ENCODE peak calls at places on chromosomes 6 and 20, in four cellular contexts. X, I, S and F are unnamed samples.

GRCh38 chr20:11267131-11267761 is 593.4 kb upstream of the JAG1 start:
- DNase-seq in S (peak), X (peak), I (peak), F (peak)

GRCh38 chr6:127586372-127586771 is 9.4 kb downstream of the C6orf58 start:
- DNase-seq in S (peak), I (no peak), X (no peak), F (no peak)

GRCh38 chr6:29617782-29618557 is 15.0 kb downstream of the GABBR1 start:
- DNase-seq in X (no peak), I (no peak), S (no peak), F (no peak)

GRCh38 chr20:7792131-7792869 is 148.0 kb downstream of the HAO1 start:
- DNase-seq in S (no peak), I (no peak), X (peak), F (peak)

GRCh38 chr6:127641905-127642304 is 64.9 kb downstream of the C6orf58 start:
- DNase-seq in X (peak), S (peak), I (no peak), F (peak)

GRCh38 chr6:11785953-11786579 is 7.5 kb upstream of the ADTRP start:
- DNase-seq in I (no peak), S (no peak), X (no peak), F (no peak)

GRCh38 chr20:17505664-17506517 is 25.3 kb downstream of the BFSP1 start:
- DNase-seq in I (peak), S (no peak), X (peak), F (peak)

GRCh38 chr6:32369678-32370077 is 2.0 kb downstream of the TSBP1 start:
- DNase-seq in S (peak), I (peak), X (peak), F (peak)

GRCh38 chr6:160202411-160202810 is 56.2 kb downstream of the SLC22A2 start:
- DNase-seq in S (no peak), X (peak), I (no peak), F (peak)

GRCh38 chr6:29976253-29976587 is 33.9 kb downstream of the HLA-A start:
- DNase-seq in S (no peak), X (no peak), I (no peak), F (no peak)

GRCh38 chr6:63821442-63821841 is 185.8 kb downstream of the PHF3 start:
- DNase-seq in S (no peak), I (no peak), X (no peak), F (no peak)

GRCh38 chr6:84825461-84825860 is 61.1 kb upstream of the TBX18 start:
- DNase-seq in I (no peak), S (no peak), X (peak), F (peak)

GRCh38 chr20:10619427-10619826 is 54.4 kb downstream of the JAG1 start:
- DNase-seq in X (peak), I (no peak), S (peak), F (peak)

GRCh38 chr6:5132741-5133140 is 47.6 kb downstream of the PPP1R3G start:
- DNase-seq in S (no peak), I (no peak), X (no peak), F (peak)

GRCh38 chr6:39051399-39052122 is 3.0 kb downstream of the GLP1R start:
- DNase-seq in I (no peak), S (no peak), X (peak), F (no peak)

GRCh38 chr6:122079906-122080305 is 319.5 kb upstream of the HSF2 start:
- DNase-seq in I (no peak), X (no peak), S (no peak), F (no peak)

GRCh38 chr6:11705069-11705468 is 73.5 kb downstream of the ADTRP start:
- DNase-seq in X (no peak), I (no peak), S (no peak), F (no peak)

GRCh38 chr6:21201673-21202430 is 391.7 kb upstream of the SOX4 start:
- DNase-seq in S (no peak), X (peak), I (no peak), F (no peak)

GRCh38 chr6:158642805-158643489 is 1.6 kb downstream of the DYNLT1 start:
- DNase-seq in X (peak), I (no peak), S (no peak), F (peak)

GRCh38 chr20:10079964-10080363 is 45.2 kb downstream of the ANKEF1 start:
- DNase-seq in I (peak), X (peak), S (no peak), F (peak)

GRCh38 chr20:58184063-58184462 is 44.4 kb downstream of the ANKRD60 start:
- DNase-seq in X (no peak), S (no peak), I (no peak), F (no peak)

GRCh38 chr20:46646659-46647380 is 4.4 kb downstream of the SLC13A3 start:
- DNase-seq in I (no peak), X (no peak), S (no peak), F (peak)

GRCh38 chr20:10332656-10333421 is 101.2 kb downstream of the MKKS start:
- DNase-seq in I (no peak), X (no peak), S (no peak), F (peak)

GRCh38 chr6:50924758-50925157 is 106.1 kb downstream of the TFAP2B start:
- DNase-seq in X (no peak), I (no peak), S (no peak), F (no peak)
- H3K4me2 ChIP-seq in X (no peak), I (no peak), S (no peak), F (no peak)

GRCh38 chr6:105302617-105303128 is 100.2 kb downstream of the PREP start:
- DNase-seq in X (peak), S (no peak), I (no peak), F (no peak)
- TF ChIP-seq CTCF in X (peak), S (no peak), I (no peak), F (no peak)

GRCh38 chr20:21707267-21707666 is 1.8 kb downstream of the PAX1 start:
- DNase-seq in I (no peak), X (no peak), S (no peak), F (no peak)

GRCh38 chr20:21705466-21706344 is at the start of gene PAX1:
- DNase-seq in X (no peak), I (no peak), S (no peak), F (no peak)

GRCh38 chr20:21704408-21705385 is 767 bp upstream of the PAX1 start:
- DNase-seq in X (no peak), I (no peak), S (no peak), F (no peak)

GRCh38 chr20:21707999-21708737 is 2.7 kb downstream of the PAX1 start:
- DNase-seq in X (no peak), S (no peak), I (no peak), F (no peak)

DNA sequence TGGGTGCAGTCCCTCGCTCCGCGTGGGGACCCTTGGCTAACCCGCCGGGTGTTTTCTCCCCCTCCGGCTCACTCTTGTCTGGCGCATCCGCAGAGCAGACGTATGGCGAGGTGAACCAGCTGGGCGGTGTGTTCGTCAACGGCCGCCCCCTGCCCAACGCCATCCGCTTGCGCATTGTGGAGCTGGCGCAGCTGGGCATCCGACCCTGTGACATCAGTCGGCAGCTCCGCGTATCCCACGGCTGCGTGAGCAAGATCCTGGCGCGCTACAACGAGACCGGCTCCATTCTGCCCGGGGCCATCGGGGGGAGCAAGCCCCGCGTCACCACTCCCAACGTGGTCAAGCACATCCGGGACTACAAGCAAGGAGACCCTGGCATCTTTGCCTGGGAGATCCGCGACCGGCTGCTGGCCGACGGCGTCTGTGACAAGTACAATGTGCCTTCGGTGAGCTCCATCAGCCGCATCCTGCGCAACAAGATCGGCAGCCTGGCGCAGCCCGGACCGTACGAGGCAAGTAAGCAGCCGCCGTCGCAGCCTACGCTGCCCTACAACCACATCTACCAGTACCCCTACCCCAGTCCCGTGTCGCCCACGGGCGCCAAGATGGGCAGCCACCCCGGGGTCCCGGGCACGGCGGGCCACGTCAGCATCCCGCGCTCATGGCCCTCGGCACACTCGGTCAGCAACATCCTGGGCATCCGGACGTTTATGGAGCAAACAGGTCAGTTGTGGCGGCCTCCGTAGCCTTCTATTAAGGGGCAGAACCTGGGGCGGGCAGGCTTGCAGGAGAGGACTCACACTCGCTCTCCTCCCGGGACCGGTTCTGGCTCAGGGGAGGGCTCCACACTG is 1.1 kb downstream of the PAX1 start:
- DNase-seq in I (no peak), X (no peak), S (no peak), F (no peak)
- TF ChIP-seq EZH2 in I (peak), X (no peak), S (no peak), F (peak)

DNA sequence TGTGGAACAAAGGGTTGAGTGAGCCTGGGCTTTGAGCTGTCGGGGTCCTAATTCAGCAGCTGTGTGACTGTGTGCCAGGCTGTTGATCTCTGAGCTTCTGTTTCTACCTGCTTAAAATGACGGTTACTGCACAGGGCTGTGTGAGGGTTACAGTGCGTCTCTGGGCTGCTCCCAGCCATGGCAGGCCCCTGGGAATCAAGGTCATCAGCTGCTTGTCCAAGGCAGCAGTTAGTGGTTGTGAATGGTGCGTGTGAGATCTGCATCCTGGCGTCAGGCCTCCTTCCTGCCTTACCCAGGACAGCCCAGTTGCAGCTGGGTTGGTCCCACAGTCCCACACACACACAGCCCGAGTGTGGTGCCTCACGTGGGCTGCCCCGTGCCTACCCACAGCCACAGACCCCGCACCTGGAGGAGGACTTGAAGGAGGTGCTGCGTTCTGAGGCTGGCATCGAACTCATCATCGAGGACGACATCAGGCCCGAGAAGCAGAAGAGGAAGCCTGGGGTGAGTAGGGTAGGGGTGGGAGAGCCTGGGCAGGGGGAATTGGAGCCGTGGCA is 15.6 kb downstream of the GTSF1L start:
- DNase-seq in I (no peak), S (no peak), X (no peak), F (no peak)
- H3K4me2 ChIP-seq in I (no peak), S (no peak), X (no peak), F (no peak)

GRCh38 chr6:70389261-70389660 is 24.0 kb upstream of the FAM135A start:
- DNase-seq in S (no peak), I (no peak), X (no peak), F (no peak)

GRCh38 chr6:70388814-70389213 is 24.5 kb upstream of the FAM135A start:
- DNase-seq in S (no peak), I (no peak), X (no peak), F (no peak)

GRCh38 chr6:70381436-70381786 is 31.9 kb upstream of the FAM135A start:
- DNase-seq in S (no peak), X (no peak), I (no peak), F (no peak)

GRCh38 chr6:70390067-70390466 is 23.2 kb upstream of the FAM135A start:
- DNase-seq in I (no peak), X (no peak), S (no peak), F (no peak)

GRCh38 chr6:70385931-70386330 is 27.4 kb upstream of the FAM135A start:
- DNase-seq in X (no peak), S (no peak), I (no peak), F (no peak)
- TF ChIP-seq CTCF in X (no peak), S (no peak), I (no peak), F (no peak)

GRCh38 chr6:144151010-144151727 is 852 bp downstream of the STX11 start:
- DNase-seq in I (no peak), X (peak), S (no peak), F (no peak)

GRCh38 chr6:144150673-144151009 is 324 bp downstream of the STX11 start:
- DNase-seq in X (peak), I (no peak), S (peak), F (no peak)

GRCh38 chr6:144149558-144149893 is 791 bp upstream of the STX11 start:
- DNase-seq in I (no peak), X (no peak), S (no peak), F (no peak)

GRCh38 chr6:144148891-144149290 is 1.4 kb upstream of the STX11 start:
- DNase-seq in S (no peak), I (no peak), X (peak), F (no peak)

GRCh38 chr6:144149894-144150672 is at the start of gene STX11:
- DNase-seq in X (peak), I (no peak), S (no peak), F (peak)
- TF ChIP-seq EZH2 in X (no peak), I (no peak), S (no peak), F (no peak)

DNA sequence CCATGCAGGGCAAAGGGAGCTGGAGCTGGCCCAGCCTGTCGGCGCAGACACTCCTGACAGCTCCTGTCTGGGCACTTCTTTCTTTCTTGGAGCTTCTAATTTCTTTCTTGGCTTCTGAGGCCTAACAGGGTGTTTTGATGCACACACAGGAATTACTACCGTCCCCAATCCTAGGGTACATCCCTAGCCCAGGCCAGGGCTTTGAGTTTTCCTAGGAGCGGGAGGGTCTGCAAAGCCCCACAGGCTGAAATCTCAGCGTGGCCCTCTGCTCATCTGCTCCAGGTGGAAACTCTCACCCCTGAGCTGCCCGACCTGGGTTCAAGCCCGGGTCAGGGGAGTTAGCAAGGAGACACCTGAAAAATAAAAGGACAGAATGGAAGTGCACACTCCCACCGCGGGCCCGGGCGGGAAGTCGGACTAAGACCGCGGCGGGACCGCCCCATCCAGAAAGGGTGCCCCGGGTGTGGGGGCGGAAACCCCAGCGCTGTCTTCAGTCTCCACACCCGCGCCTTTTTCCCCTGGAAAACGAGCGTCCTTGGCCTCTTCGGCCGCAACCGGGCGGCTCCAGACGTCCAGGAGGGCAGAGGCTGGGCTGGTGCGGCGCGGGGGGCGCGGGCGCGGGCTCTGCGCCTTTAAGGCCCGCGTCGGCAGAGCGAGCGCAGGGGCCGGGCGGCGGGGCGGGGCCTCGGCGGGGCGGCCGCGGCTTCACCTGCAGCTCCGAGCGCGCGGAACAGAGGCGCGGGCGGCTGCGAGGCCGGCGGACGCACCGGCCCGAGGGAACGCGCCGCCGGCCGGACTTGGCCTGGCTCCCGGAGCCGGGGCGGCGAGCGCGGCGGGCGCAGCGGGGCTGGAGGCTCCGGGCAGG is at the start of gene CDH4:
- DNase-seq in I (no peak), S (no peak), X (no peak), F (no peak)
- H3K4me2 ChIP-seq in I (peak), S (no peak), X (no peak), F (peak)